ENCODE peak calls at places on chromosomes 3 and 15, in six cellular contexts. H is heart right ventricle, N is SJSA1, C is neuronal stem cell, M is stomach, J is heart left ventricle. F is an unnamed sample. For H3K36me3, the result is how much of the 10 kb centered on the place peaks cover.

GRCh38 chr3:167733961-167734497 is 663 bp downstream of the PDCD10 start:
- DNase-seq in H (no peak), N (no peak), C (no peak), M (no peak), J (no peak), F (no peak)

GRCh38 chr3:8987673-8988655 is 24.7 kb upstream of the RAD18 start:
- DNase-seq in H (peak), N (peak), C (peak), M (peak), J (peak), F (peak)

GRCh38 chr15:83472151-83472550 is 25.0 kb downstream of the SH3GL3 start:
- DNase-seq in H (no peak), N (no peak), C (no peak), M (no peak), J (no peak), F (no peak)

GRCh38 chr3:25038907-25039306 is 389.2 kb upstream of the RARB start:
- DNase-seq in H (no peak), N (no peak), C (no peak), M (no peak), J (no peak), F (no peak)

GRCh38 chr3:196336319-196337145 is 1.7 kb downstream of the TM4SF19 start:
- DNase-seq in H (no peak), N (no peak), C (no peak), M (no peak), J (no peak), F (no peak)

GRCh38 chr15:82942691-82943090 is 9.8 kb downstream of the HOMER2 start:
- DNase-seq in H (no peak), N (no peak), C (no peak), M (peak), J (no peak), F (no peak)

GRCh38 chr3:70999730-71000129 is 583.8 kb downstream of the FOXP1 start:
- DNase-seq in H (no peak), N (no peak), C (no peak), M (no peak), J (no peak), F (no peak)

GRCh38 chr15:68204361-68204760 is 771 bp downstream of the CALML4 start:
- DNase-seq in H (no peak), N (no peak), C (no peak), M (peak), J (no peak), F (no peak)

GRCh38 chr3:105647047-105647446 is 221.8 kb downstream of the CBLB start:
- DNase-seq in H (no peak), N (peak), C (no peak), M (no peak), J (peak), F (no peak)

GRCh38 chr3:148971819-148972218 is 19.5 kb upstream of the GYG1 start:
- DNase-seq in H (peak), N (no peak), C (no peak), M (peak), J (no peak), F (no peak)

GRCh38 chr3:169458752-169459151 is 204.8 kb downstream of the MECOM start:
- DNase-seq in H (no peak), N (no peak), C (no peak), M (no peak), J (no peak), F (no peak)

GRCh38 chr15:72532991-72533601 is 59.0 kb downstream of the ARIH1 start:
- DNase-seq in H (no peak), N (no peak), C (no peak), M (no peak), J (no peak), F (no peak)

GRCh38 chr15:52309154-52309548 is 13.5 kb upstream of the MYO5C start:
- DNase-seq in H (no peak), N (no peak), C (no peak), M (no peak), J (no peak), F (no peak)

GRCh38 chr3:134666885-134667284 is 16.1 kb upstream of the KY start:
- DNase-seq in H (no peak), N (no peak), C (no peak), M (no peak), J (no peak), F (no peak)

GRCh38 chr3:29802057-29802456 is 521.2 kb downstream of the RBMS3 start:
- DNase-seq in H (no peak), N (no peak), C (no peak), M (no peak), J (no peak), F (no peak)

GRCh38 chr3:160454995-160455394 is 5.4 kb upstream of the TRIM59 start:
- DNase-seq in H (no peak), N (no peak), C (no peak), M (no peak), J (no peak), F (no peak)

DNA sequence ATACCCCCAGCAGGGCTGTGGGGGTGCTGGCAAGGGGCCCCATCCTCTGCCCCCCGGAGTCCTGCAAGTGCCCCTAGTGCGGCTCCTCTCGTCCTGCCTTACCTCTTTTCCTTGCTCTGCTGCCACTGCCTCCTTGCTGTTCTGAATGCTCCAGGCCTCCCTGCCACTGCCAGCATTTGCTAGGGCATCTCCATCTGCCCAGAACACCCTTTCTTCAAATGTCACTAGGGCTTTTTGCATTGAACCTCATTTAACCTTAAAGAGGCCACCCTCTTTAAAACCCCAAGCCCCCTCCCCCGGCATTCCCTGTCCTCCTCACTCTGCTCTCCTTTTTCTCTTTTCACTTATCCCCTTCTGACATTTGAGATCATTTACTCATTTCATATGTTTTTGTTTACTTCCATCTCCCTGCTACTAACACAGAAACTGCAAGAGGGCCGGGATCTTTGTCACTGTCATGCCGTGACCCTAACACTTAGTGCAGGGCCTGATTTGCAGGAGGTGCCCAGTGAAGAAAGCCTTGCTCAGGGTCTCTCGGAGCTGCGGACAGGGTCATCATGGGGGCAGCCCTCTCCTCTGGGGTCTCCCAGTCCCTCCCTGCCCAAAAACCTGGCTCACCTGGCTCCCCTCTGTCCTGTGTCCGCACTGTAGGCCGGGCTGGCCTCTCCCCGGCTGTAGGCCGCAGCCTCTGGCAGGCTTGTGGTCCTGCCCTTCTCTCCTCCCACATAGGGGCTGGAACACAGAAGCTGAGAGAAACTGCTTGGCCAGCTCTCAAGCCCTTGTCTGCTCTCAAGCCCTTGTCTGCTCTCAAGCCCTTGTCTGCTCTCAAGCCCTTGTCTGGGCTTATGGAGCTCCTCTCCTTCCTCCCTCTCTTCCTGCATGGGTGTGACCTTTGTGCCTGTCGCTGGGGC is at the start of gene ACOX2:
- DNase-seq in H (peak), N (no peak), C (no peak), M (peak), J (peak), F (no peak)
- H3K4me3 ChIP-seq in H (peak), N (no peak), C (no peak), M (peak), J (peak), F (no peak)

GRCh38 chr15:77042245-77042644 is 28.7 kb downstream of the TSPAN3 start:
- DNase-seq in H (no peak), N (no peak), C (no peak), M (no peak), J (no peak), F (no peak)
- H3K36me3 ChIP-seq in H (under half), N (half or more), C (half or more), M (half or more), J (half or more), F (under half)

GRCh38 chr3:123449092-123449985 is 449 bp upstream of the ADCY5 start:
- DNase-seq in H (peak), N (peak), C (peak), M (no peak), J (peak), F (no peak)
- H3K4me3 ChIP-seq in H (peak), N (peak), C (peak), M (peak), J (peak), F (peak)

DNA sequence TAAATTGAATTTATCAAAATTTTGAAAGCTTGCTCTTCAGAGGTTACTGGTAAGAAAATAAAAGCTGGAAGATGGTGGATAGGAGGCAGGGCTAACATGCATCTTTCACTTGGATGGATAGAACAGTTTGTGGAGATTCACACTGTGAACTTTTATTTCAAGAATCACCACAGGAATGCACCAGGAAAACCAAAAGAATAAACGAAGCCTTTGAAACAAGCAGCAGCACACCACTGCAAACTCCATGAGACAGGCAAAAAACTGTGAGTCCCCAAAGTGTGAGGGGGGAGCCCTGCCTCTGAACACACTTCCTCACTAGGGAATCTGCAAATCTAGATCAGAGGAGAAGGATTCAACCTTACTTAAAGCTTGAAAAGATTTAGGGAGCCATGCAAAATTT is 122.2 kb downstream of the RTP4 start:
- DNase-seq in H (no peak), N (no peak), C (no peak), M (no peak), J (no peak), F (no peak)
- H3K36me3 ChIP-seq in H (under half), N (under half), C (under half), M (under half), J (under half), F (under half)

GRCh38 chr15:81117581-81117980 is 16.5 kb upstream of the CFAP161 start:
- DNase-seq in H (no peak), N (no peak), C (no peak), M (no peak), J (no peak), F (no peak)

GRCh38 chr15:81120069-81120468 is 14.0 kb upstream of the CFAP161 start:
- DNase-seq in H (no peak), N (no peak), C (no peak), M (no peak), J (no peak), F (no peak)

GRCh38 chr15:81117136-81117535 is 16.9 kb upstream of the CFAP161 start:
- DNase-seq in H (no peak), N (no peak), C (no peak), M (no peak), J (no peak), F (no peak)

GRCh38 chr15:81115054-81115939 is 18.8 kb upstream of the CFAP161 start:
- DNase-seq in H (no peak), N (no peak), C (no peak), M (no peak), J (no peak), F (no peak)

DNA sequence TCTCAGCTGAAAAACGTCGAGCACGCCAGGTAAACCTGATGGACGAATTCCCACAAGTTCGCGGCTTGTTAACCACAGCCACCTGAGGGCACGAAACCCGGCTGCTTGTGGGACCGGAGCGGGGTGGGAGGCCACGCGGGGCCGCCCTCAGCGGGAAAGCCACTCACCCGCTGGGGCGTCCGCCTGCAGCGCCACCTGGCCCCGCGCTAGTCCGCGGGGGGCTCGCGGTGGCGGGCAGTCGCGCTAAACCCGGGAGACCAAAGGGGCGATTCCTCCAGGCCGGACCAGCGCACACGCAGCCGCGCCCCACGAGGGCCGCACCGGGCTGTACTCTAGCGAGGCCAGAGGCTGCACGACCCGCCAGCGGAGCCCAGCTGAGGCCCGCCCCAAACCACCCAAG is 15.7 kb upstream of the CFAP161 start:
- DNase-seq in H (no peak), N (no peak), C (no peak), M (no peak), J (no peak), F (no peak)
- H3K4me3 ChIP-seq in H (no peak), N (no peak), C (no peak), M (peak), J (no peak), F (peak)

DNA sequence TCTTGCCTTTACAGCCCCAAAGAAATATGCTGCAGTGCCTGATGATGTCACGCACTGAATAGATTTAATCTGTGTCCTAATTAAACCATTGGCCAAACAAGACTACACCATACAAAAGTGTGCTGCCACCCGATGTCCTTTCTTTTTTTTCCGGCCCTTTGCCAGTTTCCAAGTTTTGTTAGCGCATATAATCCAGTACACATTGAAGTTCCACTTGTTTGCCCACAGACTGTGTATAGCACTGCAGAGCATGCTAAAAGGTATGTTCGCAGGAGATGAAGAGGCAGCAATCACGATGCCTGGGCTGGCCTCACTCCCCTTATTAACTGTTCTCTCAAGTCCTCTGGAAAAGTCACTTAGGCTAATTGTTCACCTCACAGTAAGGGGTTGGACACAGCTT is 26.8 kb downstream of the MRPS25 start:
- DNase-seq in H (no peak), N (no peak), C (no peak), M (no peak), J (no peak), F (no peak)
- H3K36me3 ChIP-seq in H (under half), N (half or more), C (half or more), M (half or more), J (half or more), F (under half)

GRCh38 chr3:66195347-66195783 is 25.4 kb upstream of the SLC25A26 start:
- DNase-seq in H (peak), N (peak), C (no peak), M (peak), J (peak), F (no peak)
- H3K4me3 ChIP-seq in H (peak), N (no peak), C (no peak), M (peak), J (no peak), F (no peak)